ENCODE peak calls at places on chromosome 7, in seven cellular contexts. C, N, Q, G, F, W and Z are unnamed samples.

GRCh38 chr7:133688483-133689239 is 435.8 kb downstream of the EXOC4 start:
- DNase-seq in C (no peak), N (no peak), G (peak), F (no peak), Q (no peak), W (no peak), Z (no peak)

GRCh38 chr7:108101759-108102158 is 28.4 kb downstream of the LAMB4 start:
- DNase-seq in F (no peak), N (no peak), Q (no peak), C (no peak), G (no peak), W (no peak), Z (no peak)

GRCh38 chr7:99368750-99369389 is 5.7 kb upstream of the ARPC1B start:
- DNase-seq in N (no peak), C (no peak), Q (no peak), F (no peak), G (no peak), W (no peak), Z (no peak)

GRCh38 chr7:127536426-127537152 is 48.8 kb downstream of the GCC1 start:
- DNase-seq in C (no peak), Q (no peak), W (peak), N (no peak), F (no peak), G (no peak), Z (peak)

GRCh38 chr7:36036590-36036989 is 116.5 kb upstream of the EEPD1 start:
- DNase-seq in F (no peak), G (peak), C (no peak), W (no peak), Q (no peak), N (peak), Z (no peak)

GRCh38 chr7:142560166-142560565 is 189.1 kb upstream of the PRSS1 start:
- DNase-seq in G (no peak), F (no peak), W (no peak), Q (no peak), C (no peak), N (no peak), Z (no peak)

GRCh38 chr7:92624298-92624996 is 34.3 kb upstream of the FAM133B start:
- DNase-seq in G (no peak), W (no peak), N (no peak), C (no peak), F (no peak), Q (no peak), Z (no peak)

GRCh38 chr7:139916717-139917395 is 87.8 kb downstream of the TBXAS1 start:
- DNase-seq in G (no peak), Q (no peak), C (no peak), W (no peak), N (no peak), F (no peak), Z (no peak)

GRCh38 chr7:19670806-19671205 is 38.0 kb downstream of the POLR1F start:
- DNase-seq in G (no peak), F (no peak), W (no peak), N (no peak), C (no peak), Q (no peak), Z (no peak)

GRCh38 chr7:92569137-92569536 is 21.1 kb downstream of the FAM133B start:
- DNase-seq in F (no peak), W (no peak), G (no peak), C (no peak), Q (no peak), N (no peak), Z (no peak)

GRCh38 chr7:5523052-5523711 is 99.5 kb upstream of the TNRC18 start:
- DNase-seq in N (no peak), C (no peak), G (peak), Q (peak), W (no peak), F (no peak), Z (peak)

GRCh38 chr7:140635821-140636220 is 4.8 kb downstream of the DENND2A start:
- DNase-seq in Q (no peak), W (no peak), G (no peak), F (no peak), N (no peak), C (no peak), Z (no peak)